ENCODE peak calls at places on chromosomes 6 and 20, in ten cellular contexts. U, V, B, A, H, C, P, S, I and T are unnamed samples.

GRCh38 chr6:89564752-89565427 is 73.7 kb downstream of the LYRM2 start:
- DNase-seq in U (no peak), V (no peak), B (no peak), A (no peak), H (no peak), C (no peak), P (no peak), S (no peak), I (no peak), T (no peak)

GRCh38 chr20:52321396-52321795 is 129.8 kb upstream of the ZFP64 start:
- DNase-seq in U (no peak), V (no peak), B (no peak), A (no peak), H (no peak), C (no peak), P (no peak), S (no peak), I (no peak), T (no peak)

GRCh38 chr6:130018830-130019795 is 732 bp downstream of the L3MBTL3 start:
- DNase-seq in U (peak; percentile 55), V (peak; percentile 29), B (peak; percentile 37), A (peak; percentile 18), H (peak; percentile 18), C (no peak), P (peak; percentile 12), S (peak; percentile 18), I (peak; percentile 15), T (peak; percentile 62)

GRCh38 chr6:24910331-24910849 is 25.4 kb downstream of the RIPOR2 start:
- DNase-seq in U (peak; percentile 60), V (no peak), B (no peak), A (no peak), H (no peak), C (no peak), P (no peak), S (no peak), I (no peak), T (no peak)

GRCh38 chr20:43040427-43040826 is 149.3 kb downstream of the PTPRT start:
- DNase-seq in U (no peak), V (peak; percentile 47), B (no peak), A (peak; percentile 55), H (no peak), C (peak; percentile 58), P (no peak), S (peak; percentile 13), I (peak; percentile 43), T (peak; percentile 68)

GRCh38 chr6:31822038-31822821 is 5.3 kb upstream of the HSPA1B start:
- DNase-seq in U (peak; percentile 75), V (peak; percentile 86), B (peak; percentile 88), A (no peak), H (no peak), C (peak; percentile 64), P (no peak), S (peak; percentile 64), I (peak; percentile 91), T (peak; percentile 90)

GRCh38 chr20:37383229-37383989 is 37.5 kb downstream of the SRC start:
- DNase-seq in U (no peak), V (no peak), B (no peak), A (no peak), H (no peak), C (no peak), P (no peak), S (no peak), I (no peak), T (no peak)

GRCh38 chr6:133888931-133889556 is at the start of gene TCF21:
- DNase-seq in U (no peak), V (no peak), B (no peak), A (no peak), H (no peak), C (no peak), P (no peak), S (no peak), I (peak; percentile 25), T (no peak)

GRCh38 chr6:72650081-72650745 is 28.3 kb downstream of the KCNQ5 start:
- DNase-seq in U (no peak), V (no peak), B (no peak), A (no peak), H (no peak), C (no peak), P (no peak), S (no peak), I (no peak), T (no peak)

GRCh38 chr6:158808918-158809678 is 10.1 kb downstream of the EZR start:
- DNase-seq in U (peak; percentile 66), V (no peak), B (no peak), A (no peak), H (no peak), C (no peak), P (no peak), S (no peak), I (no peak), T (no peak)

GRCh38 chr6:31860349-31860748 is 2.3 kb downstream of the NEU1 start:
- DNase-seq in U (no peak), V (no peak), B (no peak), A (no peak), H (no peak), C (no peak), P (no peak), S (no peak), I (no peak), T (no peak)

GRCh38 chr6:93047033-93047432 is 372.3 kb downstream of the EPHA7 start:
- DNase-seq in U (no peak), V (no peak), B (no peak), A (no peak), H (no peak), C (no peak), P (no peak), S (no peak), I (no peak), T (no peak)

GRCh38 chr20:53291548-53291947 is 302.1 kb downstream of the ZNF217 start:
- DNase-seq in U (no peak), V (no peak), B (peak; percentile 5), A (no peak), H (no peak), C (peak; percentile 10), P (no peak), S (no peak), I (no peak), T (peak; percentile 38)

GRCh38 chr6:18742406-18742805 is 355.3 kb downstream of the RNF144B start:
- DNase-seq in U (no peak), V (no peak), B (no peak), A (no peak), H (no peak), C (no peak), P (no peak), S (no peak), I (no peak), T (no peak)

GRCh38 chr6:102763886-102764285 is 1370.4 kb downstream of the GRIK2 start:
- DNase-seq in U (no peak), V (no peak), B (no peak), A (no peak), H (no peak), C (no peak), P (no peak), S (no peak), I (no peak), T (no peak)

GRCh38 chr20:59062057-59062456 is 19.5 kb upstream of the PRELID3B start:
- DNase-seq in U (no peak), V (no peak), B (no peak), A (no peak), H (no peak), C (no peak), P (no peak), S (no peak), I (no peak), T (no peak)

GRCh38 chr6:31174378-31174777 is 3.9 kb upstream of the POU5F1 start:
- DNase-seq in U (no peak), V (no peak), B (no peak), A (no peak), H (no peak), C (no peak), P (no peak), S (no peak), I (no peak), T (no peak)

GRCh38 chr6:134520181-134521115 is 202.5 kb upstream of the SGK1 start:
- DNase-seq in U (no peak), V (no peak), B (no peak), A (no peak), H (no peak), C (no peak), P (no peak), S (no peak), I (no peak), T (no peak)

GRCh38 chr6:56101141-56101553 is 146.2 kb downstream of the COL21A1 start:
- DNase-seq in U (no peak), V (peak; percentile 82), B (peak; percentile 100), A (no peak), H (no peak), C (no peak), P (no peak), S (peak; percentile 96), I (no peak), T (peak; percentile 96)

GRCh38 chr6:42026540-42026939 is 23.8 kb upstream of the TAF8 start:
- DNase-seq in U (no peak), V (peak; percentile 42), B (peak; percentile 57), A (no peak), H (no peak), C (no peak), P (no peak), S (no peak), I (no peak), T (no peak)

GRCh38 chr6:36177166-36177565 is 19.4 kb upstream of the BRPF3 start:
- DNase-seq in U (no peak), V (no peak), B (no peak), A (no peak), H (no peak), C (no peak), P (no peak), S (no peak), I (no peak), T (no peak)

GRCh38 chr6:148868314-148868713 is 121.5 kb downstream of the UST start:
- DNase-seq in U (no peak), V (no peak), B (no peak), A (no peak), H (no peak), C (no peak), P (no peak), S (no peak), I (no peak), T (no peak)

GRCh38 chr6:45231660-45232059 is 96.5 kb upstream of the RUNX2 start:
- DNase-seq in U (no peak), V (no peak), B (no peak), A (no peak), H (no peak), C (no peak), P (no peak), S (no peak), I (no peak), T (no peak)

GRCh38 chr6:169164451-169164850 is 89.2 kb downstream of the THBS2 start:
- DNase-seq in U (no peak), V (no peak), B (no peak), A (no peak), H (no peak), C (no peak), P (no peak), S (no peak), I (no peak), T (peak; percentile 33)